ENCODE peak calls at places on chromosome 1, in six cellular contexts. X is activated CD8-positive, alpha-beta T cell treated with anti-CD3 and anti-CD28 coated beads for 36 hours; W is HCT116; K is RWPE1; Q is astrocyte of the spinal cord; Y is fibroblast of the aortic adventitia. Z is an unnamed sample.

GRCh38 chr1:224213438-224214119 is 30.5 kb downstream of the DEGS1 start:
- DNase-seq in X (no peak), W (no peak), K (no peak), Q (no peak), Y (no peak), Z (no peak)

GRCh38 chr1:9728451-9729295 is 77.1 kb downstream of the PIK3CD start:
- DNase-seq in X (peak; percentile 81), W (no peak), K (no peak), Q (no peak), Y (no peak), Z (no peak)

GRCh38 chr1:91924146-91924545 is 25.1 kb upstream of the BRDT start:
- DNase-seq in X (no peak), W (no peak), K (peak; percentile 34), Q (peak; percentile 79), Y (peak; percentile 88), Z (peak; percentile 57)

GRCh38 chr1:167996266-167996665 is 59.4 kb upstream of the MPC2 start:
- DNase-seq in X (no peak), W (no peak), K (no peak), Q (no peak), Y (no peak), Z (no peak)

GRCh38 chr1:201184734-201185453 is 5.7 kb upstream of the IGFN1 start:
- DNase-seq in X (no peak), W (peak; percentile 54), K (peak; percentile 80), Q (peak; percentile 65), Y (peak; percentile 61), Z (peak; percentile 84)

GRCh38 chr1:59445040-59445439 is 148.1 kb downstream of the FGGY start:
- DNase-seq in X (no peak), W (no peak), K (peak; percentile 71), Q (peak; percentile 35), Y (peak; percentile 67), Z (peak; percentile 69)

GRCh38 chr1:116853680-116854191 is 56.0 kb upstream of the PTGFRN start:
- DNase-seq in X (no peak), W (peak; percentile 42), K (peak; percentile 84), Q (peak; percentile 94), Y (peak; percentile 77), Z (peak; percentile 75)

GRCh38 chr1:32763221-32763620 is 53.9 kb downstream of the YARS1 start:
- DNase-seq in X (no peak), W (no peak), K (no peak), Q (no peak), Y (no peak), Z (no peak)

GRCh38 chr1:198937231-198938031 is 298.6 kb downstream of the PTPRC start:
- DNase-seq in X (peak; percentile 65), W (peak; percentile 76), K (peak; percentile 98), Q (peak; percentile 96), Y (peak; percentile 93), Z (peak; percentile 96)

GRCh38 chr1:179217943-179218507 is 11.5 kb downstream of the ABL2 start:
- DNase-seq in X (no peak), W (no peak), K (no peak), Q (peak; percentile 25), Y (peak; percentile 87), Z (no peak)

GRCh38 chr1:51578383-51579109 is 38.3 kb upstream of the OSBPL9 start:
- DNase-seq in X (no peak), W (no peak), K (no peak), Q (no peak), Y (no peak), Z (no peak)

GRCh38 chr1:196425513-196425912 is 182.7 kb downstream of the KCNT2 start:
- DNase-seq in X (no peak), W (no peak), K (no peak), Q (no peak), Y (no peak), Z (no peak)
- TF ChIP-seq CTCF in X (no peak), W (no peak), K (no peak), Q (peak; percentile 5), Y (peak; percentile 19), Z (peak; percentile 63)

DNA sequence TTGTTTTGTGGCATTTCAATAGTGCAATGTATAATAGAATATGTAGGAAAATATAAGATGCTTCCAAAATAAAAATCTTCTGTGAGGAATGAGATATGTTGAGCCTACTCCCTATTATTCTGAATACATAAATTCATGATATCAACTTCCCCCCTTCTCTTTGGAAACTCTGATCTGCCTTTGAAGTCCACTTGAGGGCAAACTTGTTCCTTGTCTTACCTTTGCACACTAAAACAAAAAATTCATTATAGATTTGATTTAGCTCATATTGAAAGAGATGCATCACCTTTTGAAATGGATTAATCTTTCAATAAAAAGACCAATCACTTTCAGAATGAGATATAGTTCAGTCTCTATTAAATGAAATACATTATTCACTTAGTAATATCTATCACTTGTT is 580.7 kb upstream of the ADGRL4 start:
- DNase-seq in X (no peak), W (no peak), K (no peak), Q (no peak), Y (peak; percentile 52), Z (no peak)
- TF ChIP-seq CTCF in X (no peak), W (no peak), K (no peak), Q (no peak), Y (no peak), Z (no peak)

GRCh38 chr1:26431979-26432695 is at the start of gene DHDDS:
- DNase-seq in X (peak; percentile 98), W (peak; percentile 93), K (peak; percentile 99), Q (peak; percentile 98), Y (peak; percentile 98), Z (peak; percentile 97)
- TF ChIP-seq CTCF in X (no peak), W (no peak), K (no peak), Q (no peak), Y (no peak), Z (no peak)

GRCh38 chr1:4482526-4482925 is 171.9 kb upstream of the AJAP1 start:
- DNase-seq in X (no peak), W (no peak), K (no peak), Q (no peak), Y (no peak), Z (no peak)
- TF ChIP-seq CTCF in X (no peak), W (no peak), K (no peak), Q (no peak), Y (no peak), Z (no peak)

GRCh38 chr1:214085325-214085724 is 97.6 kb downstream of the PROX1 start:
- DNase-seq in X (no peak), W (no peak), K (no peak), Q (no peak), Y (no peak), Z (no peak)

GRCh38 chr1:214086945-214087344 is 99.2 kb downstream of the PROX1 start:
- DNase-seq in X (no peak), W (no peak), K (no peak), Q (no peak), Y (no peak), Z (no peak)
- TF ChIP-seq CTCF in X (no peak), W (no peak), K (no peak), Q (no peak), Y (no peak), Z (no peak)

GRCh38 chr1:87518794-87519193 is 190.1 kb downstream of the LMO4 start:
- DNase-seq in X (no peak), W (no peak), K (no peak), Q (no peak), Y (no peak), Z (no peak)

GRCh38 chr1:87524021-87524754 is 195.5 kb downstream of the LMO4 start:
- DNase-seq in X (no peak), W (no peak), K (no peak), Q (no peak), Y (no peak), Z (no peak)

GRCh38 chr1:87521446-87521845 is 192.8 kb downstream of the LMO4 start:
- DNase-seq in X (no peak), W (no peak), K (no peak), Q (no peak), Y (no peak), Z (no peak)

GRCh38 chr1:87528754-87529517 is 200.3 kb downstream of the LMO4 start:
- DNase-seq in X (no peak), W (no peak), K (no peak), Q (no peak), Y (no peak), Z (no peak)

GRCh38 chr1:87523466-87523865 is 194.8 kb downstream of the LMO4 start:
- DNase-seq in X (no peak), W (no peak), K (no peak), Q (no peak), Y (peak; percentile 6), Z (no peak)
- TF ChIP-seq CTCF in X (no peak), W (no peak), K (no peak), Q (no peak), Y (no peak), Z (no peak)

GRCh38 chr1:109113787-109114568 is at the start of gene ELAPOR1:
- DNase-seq in X (peak; percentile 88), W (no peak), K (peak; percentile 42), Q (no peak), Y (peak; percentile 16), Z (no peak)

GRCh38 chr1:109109906-109110305 is 4.0 kb upstream of the ELAPOR1 start:
- DNase-seq in X (no peak), W (no peak), K (no peak), Q (no peak), Y (no peak), Z (no peak)

GRCh38 chr1:109111386-109112055 is 2.4 kb upstream of the ELAPOR1 start:
- DNase-seq in X (no peak), W (no peak), K (no peak), Q (no peak), Y (no peak), Z (no peak)

GRCh38 chr1:109112056-109112651 is 1.8 kb upstream of the ELAPOR1 start:
- DNase-seq in X (no peak), W (no peak), K (no peak), Q (peak; percentile 21), Y (peak; percentile 50), Z (peak; percentile 21)

DNA sequence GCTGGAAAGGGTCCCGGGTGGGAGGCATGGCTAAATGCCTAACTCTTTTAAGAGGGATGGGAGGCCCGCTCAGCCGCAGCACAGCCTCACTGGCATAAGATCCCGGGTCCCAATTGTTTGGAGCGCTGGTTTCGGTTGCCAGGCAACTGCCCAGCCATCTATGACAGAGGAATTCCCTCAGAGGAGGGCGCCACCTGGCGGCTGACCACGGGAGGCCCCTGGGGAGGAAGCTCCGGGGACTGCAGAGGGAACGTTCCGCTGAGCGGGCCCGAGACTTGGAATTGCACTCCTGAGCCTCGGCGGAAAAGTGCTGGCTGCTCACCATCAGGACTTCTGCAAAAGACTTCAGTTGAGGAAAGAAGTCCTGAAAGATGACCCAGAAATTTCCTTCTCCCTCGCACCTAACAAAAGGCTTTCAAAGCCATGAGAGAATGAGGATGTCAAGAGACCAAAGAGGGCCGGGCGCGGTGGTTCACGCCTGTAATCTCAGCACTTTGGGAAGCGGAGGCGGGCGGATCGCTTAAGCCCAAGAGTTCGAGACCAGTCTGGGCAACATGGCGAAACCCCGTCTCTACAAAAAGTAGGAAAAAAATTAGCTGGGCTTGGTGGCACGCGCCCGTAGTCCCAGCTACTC is 1.1 kb upstream of the ELAPOR1 start:
- DNase-seq in X (peak; percentile 92), W (peak; percentile 80), K (peak; percentile 83), Q (peak; percentile 89), Y (peak; percentile 85), Z (peak; percentile 80)
- TF ChIP-seq CTCF in X (peak; percentile 96), W (peak; percentile 79), K (peak; percentile 82), Q (peak; percentile 97), Y (peak; percentile 95), Z (peak; percentile 99)

DNA sequence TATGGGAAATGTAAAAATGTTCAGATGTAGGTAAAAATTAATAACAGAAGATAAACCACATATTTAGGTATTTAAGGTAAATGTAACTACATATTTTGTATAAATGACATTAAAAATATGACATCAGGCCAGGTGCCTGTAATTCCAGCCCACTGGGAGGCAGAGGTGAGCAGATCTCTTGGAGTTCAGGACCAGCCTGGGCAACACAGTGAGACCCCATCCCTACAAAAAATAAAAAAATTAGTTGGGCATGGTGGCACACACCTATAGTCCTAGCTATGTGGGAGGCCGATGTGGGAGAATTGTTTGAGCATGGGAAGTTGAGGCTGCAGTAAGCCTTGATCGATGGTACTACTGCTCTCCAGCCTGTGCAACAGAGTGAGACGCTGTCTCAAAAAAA is 216.5 kb downstream of the SPATA17 start:
- DNase-seq in X (no peak), W (no peak), K (no peak), Q (no peak), Y (no peak), Z (no peak)
- TF ChIP-seq CTCF in X (no peak), W (no peak), K (no peak), Q (no peak), Y (no peak), Z (no peak)

Z was measured in HFFc6.